ENCODE peak calls at places on chromosomes 3 and 15, in six cellular contexts. M is K562, T is esophagus muscularis mucosa, Q is transverse colon, P is sigmoid colon, K is HepG2. O is an unnamed sample.

GRCh38 chr15:32838338-32838737 is 120.5 kb downstream of the GREM1 start:
- DNase-seq in M (no peak), T (no peak), Q (no peak), P (no peak), K (no peak), O (no peak)

GRCh38 chr3:73546961-73547360 is 77.8 kb downstream of the PDZRN3 start:
- DNase-seq in M (no peak), T (no peak), Q (no peak), P (no peak), K (no peak), O (no peak)

GRCh38 chr3:191324936-191325335 is 4.3 kb upstream of the CCDC50 start:
- DNase-seq in M (no peak), T (no peak), Q (no peak), P (no peak), K (no peak), O (no peak)

GRCh38 chr3:48431224-48432029 is 1.5 kb upstream of the PLXNB1 start:
- DNase-seq in M (no peak), T (no peak), Q (peak; percentile 6), P (peak; percentile 58), K (peak; percentile 92), O (no peak)

GRCh38 chr3:11005686-11006256 is 13.2 kb downstream of the SLC6A1 start:
- DNase-seq in M (no peak), T (no peak), Q (no peak), P (no peak), K (no peak), O (no peak)

GRCh38 chr3:113166719-113167492 is 44.5 kb upstream of the BOC start:
- DNase-seq in M (no peak), T (peak; percentile 92), Q (peak; percentile 43), P (peak; percentile 72), K (no peak), O (peak; percentile 73)

GRCh38 chr3:133606902-133607301 is 33.4 kb downstream of the CDV3 start:
- DNase-seq in M (no peak), T (no peak), Q (no peak), P (no peak), K (no peak), O (no peak)

GRCh38 chr3:115819785-115820384 is 196.6 kb downstream of the GAP43 start:
- DNase-seq in M (peak; percentile 71), T (no peak), Q (peak; percentile 66), P (peak; percentile 73), K (peak; percentile 81), O (no peak)

GRCh38 chr15:95142441-95142840 is 911.1 kb downstream of the MCTP2 start:
- DNase-seq in M (no peak), T (no peak), Q (no peak), P (no peak), K (no peak), O (no peak)

GRCh38 chr3:21979706-21980105 is 228.7 kb upstream of the ZNF385D start:
- DNase-seq in M (no peak), T (no peak), Q (no peak), P (no peak), K (peak; percentile 5), O (no peak)

GRCh38 chr3:71554649-71555048 is 28.9 kb downstream of the FOXP1 start:
- DNase-seq in M (no peak), T (no peak), Q (no peak), P (no peak), K (no peak), O (no peak)

GRCh38 chr15:85810075-85810474 is 15.3 kb upstream of the KLHL25 start:
- DNase-seq in M (no peak), T (no peak), Q (no peak), P (no peak), K (no peak), O (no peak)

GRCh38 chr3:66428733-66429132 is 72.1 kb downstream of the LRIG1 start:
- DNase-seq in M (no peak), T (no peak), Q (peak; percentile 66), P (peak; percentile 95), K (no peak), O (peak; percentile 92)

GRCh38 chr15:78303729-78304486 is 4.5 kb upstream of the SKIC8 start:
- DNase-seq in M (peak; percentile 76), T (no peak), Q (no peak), P (no peak), K (no peak), O (no peak)

GRCh38 chr3:62095756-62096155 is 277.6 kb downstream of the FEZF2 start:
- DNase-seq in M (no peak), T (no peak), Q (no peak), P (no peak), K (no peak), O (no peak)

GRCh38 chr3:179666436-179667035 is 13.7 kb downstream of the USP13 start:
- DNase-seq in M (no peak), T (no peak), Q (no peak), P (no peak), K (no peak), O (no peak)

GRCh38 chr3:160226026-160226739 is 961 bp downstream of the C3orf80 start:
- DNase-seq in M (no peak), T (no peak), Q (peak; percentile 10), P (peak; percentile 69), K (no peak), O (no peak)

DNA sequence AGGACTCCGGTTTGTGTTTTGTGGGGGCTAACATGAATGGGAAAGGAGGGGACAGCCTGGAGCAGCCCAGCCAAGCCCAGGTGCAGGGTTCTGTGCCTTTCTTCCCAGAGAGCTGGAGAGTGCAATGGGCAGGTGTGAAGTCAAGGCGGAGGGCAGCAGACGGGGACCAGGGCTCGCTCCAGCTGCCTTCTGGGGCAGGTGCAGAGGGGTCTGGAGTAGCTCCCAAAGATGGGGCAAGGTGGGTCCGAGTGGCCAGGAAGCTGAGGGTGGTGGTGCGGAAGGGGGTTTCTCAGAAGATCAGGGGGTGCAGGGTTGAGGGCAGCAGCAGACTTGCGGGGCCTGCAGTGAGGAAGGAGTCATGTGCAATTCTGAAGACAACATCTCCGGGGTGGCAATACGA is 158.9 kb downstream of the NSMCE3 start:
- DNase-seq in M (no peak), T (no peak), Q (no peak), P (no peak), K (no peak), O (no peak)
- TF ChIP-seq EP300 in M (no peak), T (no peak), Q (no peak), P (no peak), K (no peak), O (no peak)

DNA sequence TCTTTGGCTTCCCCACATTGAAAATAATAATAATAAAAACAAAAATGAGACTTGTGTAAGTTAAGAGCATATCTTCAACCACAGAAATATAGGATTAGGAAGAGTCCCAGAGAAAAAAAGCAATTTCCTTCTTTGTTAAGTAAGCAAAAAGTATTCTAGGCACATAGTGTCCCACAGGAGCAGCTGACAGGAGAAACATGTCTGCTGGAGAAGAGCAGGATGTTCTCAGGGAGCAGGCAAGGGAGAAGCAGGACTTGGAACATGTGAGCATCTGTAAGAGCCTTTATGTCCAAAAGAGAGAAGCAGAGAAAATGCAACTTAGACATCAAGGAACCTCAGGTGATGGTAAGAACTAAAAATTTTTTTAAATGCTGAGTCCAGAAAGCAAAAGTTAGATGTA is 39.0 kb downstream of the TTC23 start:
- DNase-seq in M (no peak), T (no peak), Q (no peak), P (peak; percentile 76), K (no peak), O (no peak)
- TF ChIP-seq POLR2AphosphoS5 in M (no peak), T (peak; percentile 98), Q (peak; percentile 37), P (peak; percentile 76), K (no peak), O (no peak)

GRCh38 chr3:81500039-81500438 is 261.4 kb downstream of the GBE1 start:
- DNase-seq in M (no peak), T (no peak), Q (no peak), P (no peak), K (no peak), O (no peak)

GRCh38 chr3:81492048-81492447 is 269.4 kb downstream of the GBE1 start:
- DNase-seq in M (no peak), T (no peak), Q (no peak), P (no peak), K (no peak), O (no peak)

GRCh38 chr3:81496407-81497104 is 264.9 kb downstream of the GBE1 start:
- DNase-seq in M (no peak), T (no peak), Q (no peak), P (no peak), K (no peak), O (no peak)

GRCh38 chr3:81502251-81502650 is 259.2 kb downstream of the GBE1 start:
- DNase-seq in M (no peak), T (no peak), Q (no peak), P (no peak), K (no peak), O (no peak)

GRCh38 chr3:81497565-81497964 is 263.9 kb downstream of the GBE1 start:
- DNase-seq in M (no peak), T (no peak), Q (no peak), P (no peak), K (no peak), O (no peak)
- H3K4me3 ChIP-seq in M (no peak overlapping the region), T (no peak overlapping the region), Q (no peak overlapping the region), P (no peak overlapping the region), K (no peak overlapping the region), O (no peak overlapping the region)

DNA sequence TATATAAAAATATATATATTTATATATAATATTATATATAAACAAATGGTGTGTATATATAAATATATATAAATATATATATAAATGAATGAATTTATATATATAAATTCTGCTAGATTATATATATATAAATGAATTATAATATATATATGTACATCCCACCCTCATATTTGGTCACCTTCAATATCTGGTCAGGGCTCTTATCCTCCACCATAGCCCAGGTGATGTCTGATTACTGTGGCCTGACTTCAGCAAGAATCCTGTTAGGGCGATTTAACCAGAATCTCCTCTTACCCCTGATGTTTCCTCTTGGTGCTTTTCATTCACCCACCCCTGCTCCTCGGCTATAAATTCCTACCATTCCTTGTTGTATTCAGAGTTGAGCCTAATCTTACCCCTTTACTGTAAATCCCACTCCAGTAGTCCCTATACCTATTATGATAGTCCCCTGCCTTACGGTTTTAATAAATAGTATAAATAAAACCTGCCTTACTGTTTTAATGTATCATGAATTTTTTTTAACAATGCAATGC is 439.6 kb downstream of the PLOD2 start:
- DNase-seq in M (no peak), T (no peak), Q (no peak), P (no peak), K (no peak), O (no peak)
- TF ChIP-seq EP300 in M (no peak), T (no peak), Q (no peak), P (no peak), K (no peak), O (no peak)

GRCh38 chr3:52428151-52429005 is 16.5 kb downstream of the SEMA3G start:
- DNase-seq in M (peak; percentile 58), T (no peak), Q (peak; percentile 54), P (peak; percentile 76), K (peak; percentile 76), O (no peak)
- TF ChIP-seq POLR2AphosphoS5 in M (no peak), T (peak; percentile 23), Q (no peak), P (no peak), K (no peak), O (no peak)

GRCh38 chr15:76253851-76254440 is 57.3 kb downstream of the ETFA start:
- DNase-seq in M (no peak), T (no peak), Q (no peak), P (no peak), K (no peak), O (no peak)
- H3K4me3 ChIP-seq in M (no peak overlapping the region), T (no peak overlapping the region), Q (no peak overlapping the region), P (no peak overlapping the region), K (no peak overlapping the region), O (no peak overlapping the region)